ENCODE peak calls at places on chromosomes 2 and 18, in five cellular contexts. Z, F, O, S and J are unnamed samples.

GRCh38 chr2:150690870-150691269 is 203.4 kb upstream of the RND3 start:
- DNase-seq in Z (no peak), F (no peak), O (no peak), S (peak; percentile 58), J (no peak)

GRCh38 chr2:151363709-151364108 is 6.3 kb downstream of the TNFAIP6 start:
- DNase-seq in Z (no peak), F (no peak), O (no peak), S (no peak), J (peak; percentile 38)

GRCh38 chr2:71897836-71898235 is 249.8 kb downstream of the CYP26B1 start:
- DNase-seq in Z (no peak), F (no peak), O (peak; percentile 38), S (no peak), J (no peak)

GRCh38 chr2:172533687-172534086 is 22.2 kb upstream of the PDK1 start:
- DNase-seq in Z (no peak), F (no peak), O (no peak), S (no peak), J (no peak)

GRCh38 chr2:23268467-23269263 is 116.3 kb upstream of the KLHL29 start:
- DNase-seq in Z (no peak), F (no peak), O (no peak), S (no peak), J (no peak)

GRCh38 chr2:212153923-212154322 is 384.7 kb downstream of the ERBB4 start:
- DNase-seq in Z (no peak), F (no peak), O (no peak), S (no peak), J (no peak)

GRCh38 chr2:71483246-71483645 is 29.9 kb downstream of the DYSF start:
- DNase-seq in Z (no peak), F (no peak), O (no peak), S (no peak), J (no peak)

GRCh38 chr2:48694143-48694542 is 61.4 kb downstream of the LHCGR start:
- DNase-seq in Z (no peak), F (peak; percentile 14), O (no peak), S (peak; percentile 17), J (peak; percentile 53)

GRCh38 chr18:37930640-37931039 is 365.0 kb upstream of the CELF4 start:
- DNase-seq in Z (no peak), F (no peak), O (no peak), S (no peak), J (no peak)

GRCh38 chr2:211408485-211408884 is 852.1 kb downstream of the CPS1 start:
- DNase-seq in Z (no peak), F (peak; percentile 14), O (no peak), S (no peak), J (peak; percentile 32)

GRCh38 chr2:240787521-240788472 is 32.2 kb downstream of the KIF1A start:
- DNase-seq in Z (no peak), F (no peak), O (no peak), S (no peak), J (no peak)

GRCh38 chr2:2664989-2665833 is 334.1 kb upstream of the MYT1L start:
- DNase-seq in Z (no peak), F (no peak), O (no peak), S (peak; percentile 71), J (no peak)

GRCh38 chr2:84865181-84865783 is 15.6 kb downstream of the TRABD2A start:
- DNase-seq in Z (no peak), F (no peak), O (no peak), S (peak; percentile 31), J (no peak)

GRCh38 chr18:69659142-69659651 is 258.5 kb downstream of the DOK6 start:
- DNase-seq in Z (no peak), F (no peak), O (no peak), S (no peak), J (no peak)

GRCh38 chr2:50514881-50515280 is 517.1 kb downstream of the NRXN1 start:
- DNase-seq in Z (peak; percentile 50), F (no peak), O (peak; percentile 64), S (no peak), J (no peak)

GRCh38 chr2:86027196-86027912 is 78.3 kb downstream of the POLR1A start:
- DNase-seq in Z (no peak), F (no peak), O (no peak), S (no peak), J (no peak)

GRCh38 chr18:8946046-8946838 is 156.3 kb upstream of the NDUFV2 start:
- DNase-seq in Z (no peak), F (no peak), O (no peak), S (peak; percentile 90), J (peak; percentile 90)

GRCh38 chr2:33005057-33005456 is 58.3 kb downstream of the LTBP1 start:
- DNase-seq in Z (no peak), F (no peak), O (no peak), S (no peak), J (no peak)

GRCh38 chr2:110744429-110744828 is 12.1 kb downstream of the ACOXL start:
- DNase-seq in Z (no peak), F (no peak), O (no peak), S (no peak), J (no peak)

DNA sequence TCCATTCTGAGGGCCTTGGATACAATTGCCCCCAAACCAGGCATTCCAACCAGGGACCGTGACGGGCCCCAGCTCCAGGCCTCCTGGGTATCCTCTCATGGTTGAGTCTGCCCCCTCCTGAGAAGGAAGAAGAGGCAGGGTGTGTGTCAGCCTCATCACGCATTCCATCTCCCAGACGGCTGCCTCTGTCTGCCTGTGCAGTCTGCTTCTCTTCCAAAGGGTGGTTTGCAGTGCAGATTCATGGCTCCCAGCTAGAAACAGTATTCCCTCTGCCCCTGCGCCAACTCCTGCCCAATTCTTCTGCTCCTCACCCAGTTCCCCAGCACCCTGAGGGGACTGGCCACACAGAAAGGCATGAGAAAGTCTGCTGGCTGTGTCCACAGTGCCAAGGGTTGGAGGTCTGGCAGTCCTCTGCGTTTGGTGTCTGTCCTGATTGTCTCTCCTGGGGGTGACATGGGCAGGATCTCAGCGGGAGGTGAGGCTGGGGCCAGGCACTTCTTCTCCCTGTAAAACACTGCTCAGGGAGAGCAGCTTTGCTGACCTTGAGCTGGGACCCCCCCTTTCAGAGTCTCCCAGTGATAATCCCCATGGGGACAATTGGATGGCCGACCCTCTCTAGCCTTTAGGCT is 163.1 kb downstream of the SMAD7 start:
- DNase-seq in Z (no peak), F (no peak), O (no peak), S (peak; percentile 45), J (peak; percentile 53)
- H2AK5ac ChIP-seq in Z (no peak overlapping the region), F (no peak overlapping the region), O (no peak overlapping the region), S (peak overlapping the region; percentile 97), J (peak overlapping the region; percentile 63)

GRCh38 chr2:169324581-169325260 is 37.6 kb downstream of the LRP2 start:
- DNase-seq in Z (no peak), F (no peak), O (no peak), S (no peak), J (peak; percentile 65)
- H2BK12ac ChIP-seq in Z (no peak overlapping the region), F (no peak overlapping the region), O (no peak overlapping the region), S (no peak overlapping the region), J (no peak overlapping the region)

GRCh38 chr2:30565860-30566358 is 118.9 kb downstream of the LCLAT1 start:
- DNase-seq in Z (no peak), F (no peak), O (no peak), S (peak; percentile 86), J (no peak)
- H2AK5ac ChIP-seq in Z (no peak overlapping the region), F (no peak overlapping the region), O (no peak overlapping the region), S (no peak overlapping the region), J (no peak overlapping the region)

GRCh38 chr2:9937968-9938367 is 13.5 kb upstream of the GRHL1 start:
- DNase-seq in Z (peak; percentile 45), F (no peak), O (no peak), S (no peak), J (no peak)

GRCh38 chr2:9941996-9942390 is 9.5 kb upstream of the GRHL1 start:
- DNase-seq in Z (peak; percentile 31), F (no peak), O (no peak), S (no peak), J (no peak)

GRCh38 chr2:9937258-9937657 is 14.2 kb upstream of the GRHL1 start:
- DNase-seq in Z (no peak), F (no peak), O (no peak), S (no peak), J (no peak)

GRCh38 chr2:9941196-9941995 is 10.1 kb upstream of the GRHL1 start:
- DNase-seq in Z (peak; percentile 39), F (no peak), O (peak; percentile 50), S (peak; percentile 19), J (no peak)

DNA sequence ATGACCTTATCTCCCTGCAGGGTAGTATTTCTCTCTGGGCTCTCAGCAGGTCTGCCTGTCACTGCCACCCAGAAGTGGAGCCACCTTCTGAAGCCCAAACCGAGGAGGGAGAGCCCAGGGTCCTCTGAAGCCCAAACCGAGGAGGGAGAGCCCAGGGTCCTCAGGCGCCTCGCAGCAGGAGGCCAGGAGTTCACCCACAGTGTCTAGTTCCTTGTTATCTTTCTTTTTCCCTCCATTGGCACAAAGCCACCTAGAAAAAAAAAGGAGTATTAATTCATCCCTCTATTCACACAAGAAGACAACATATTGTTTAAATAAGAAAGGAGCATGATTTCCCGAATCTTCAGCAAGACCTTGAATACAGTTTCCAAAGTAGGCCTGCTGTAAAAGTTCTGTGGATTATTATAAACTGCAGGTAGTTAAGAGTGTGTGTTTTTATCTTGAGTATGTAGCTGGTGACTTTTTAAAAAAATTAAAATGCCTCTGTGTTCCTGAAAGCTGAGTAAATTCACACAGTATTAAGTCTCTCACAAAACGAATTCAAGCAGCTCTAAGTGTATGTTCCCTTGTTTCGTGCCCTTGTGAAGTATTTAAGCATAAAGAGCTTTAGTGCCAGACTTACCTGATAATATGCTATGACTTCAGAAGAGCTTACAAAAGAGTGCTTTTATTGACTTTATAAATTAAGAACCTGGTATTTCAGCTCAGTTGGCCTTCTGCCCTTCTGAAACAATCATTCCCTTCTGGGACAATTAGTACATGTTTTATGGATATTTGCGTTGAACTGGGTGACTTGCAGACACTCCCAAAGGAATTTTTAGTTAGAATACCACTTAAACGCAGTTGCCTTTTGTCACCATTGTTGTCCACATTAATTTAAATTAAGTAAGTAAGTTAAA is 11.7 kb upstream of the GRHL1 start:
- DNase-seq in Z (no peak), F (no peak), O (no peak), S (no peak), J (no peak)
- H2BK12ac ChIP-seq in Z (no peak overlapping the region), F (no peak overlapping the region), O (no peak overlapping the region), S (no peak overlapping the region), J (no peak overlapping the region)

DNA sequence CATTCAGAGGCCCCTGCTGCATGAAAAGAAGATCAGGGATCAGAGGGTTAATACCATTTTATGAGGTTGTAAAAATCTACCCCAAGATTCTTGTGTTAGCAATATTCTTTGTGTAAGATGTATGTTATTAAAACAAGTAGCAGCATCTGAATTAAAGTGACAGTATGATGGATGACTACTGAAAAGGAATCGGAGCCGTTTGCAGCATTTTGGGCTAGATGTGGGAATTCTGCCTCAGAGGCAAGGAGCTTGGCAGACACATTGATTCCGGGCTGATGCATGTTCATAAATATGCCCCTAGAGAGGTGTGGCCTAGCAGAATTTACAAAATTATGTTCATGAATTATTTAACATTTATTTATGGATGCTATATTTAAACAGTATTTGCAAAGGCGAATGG is 389.0 kb upstream of the ETAA1 start:
- DNase-seq in Z (no peak), F (no peak), O (no peak), S (no peak), J (no peak)
- H2AK5ac ChIP-seq in Z (no peak overlapping the region), F (no peak overlapping the region), O (no peak overlapping the region), S (no peak overlapping the region), J (no peak overlapping the region)

DNA sequence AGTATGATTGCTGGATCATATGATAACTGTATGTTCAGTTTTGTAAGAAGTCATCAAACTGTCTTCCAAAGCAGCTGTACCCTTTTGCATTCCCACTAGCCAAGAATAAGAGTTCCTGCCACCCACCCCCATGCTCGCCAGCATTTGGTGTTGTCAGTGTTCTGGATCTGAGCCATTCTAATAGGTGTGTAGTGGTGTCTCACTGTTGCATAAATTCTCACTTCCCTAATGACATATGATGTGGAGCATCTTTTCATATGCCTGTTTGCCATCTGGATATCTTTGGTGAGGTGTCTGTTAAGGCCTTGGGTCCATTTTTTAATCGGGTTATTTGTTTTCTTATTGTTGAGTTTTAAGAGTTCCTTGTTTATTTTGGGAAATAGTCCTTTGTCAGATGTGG is 52.3 kb downstream of the TNFRSF11A start:
- DNase-seq in Z (no peak), F (no peak), O (no peak), S (no peak), J (peak; percentile 10)
- H2BK12ac ChIP-seq in Z (no peak overlapping the region), F (no peak overlapping the region), O (no peak overlapping the region), S (no peak overlapping the region), J (no peak overlapping the region)